ENCODE peak calls at places on chromosomes 16 and 17, in seven cellular contexts. One of them, this sample, is unnamed.

GRCh38 chr17:40577611-40578065 is 12.4 kb upstream of the CCR7 start:
- DNase-seq in COLO829: no peak
- DNase-seq in AG09309: no peak
- DNase-seq in ovary: no peak
- DNase-seq in NCI-H2081: no peak
- DNase-seq in lower leg skin: no peak
- DNase-seq in NCI-H774: no peak
- DNase-seq in this sample: no peak

GRCh38 chr16:5325932-5326331 is 228.3 kb upstream of the EEF2KMT start:
- DNase-seq in AG09309: no peak
- DNase-seq in NCI-H774: no peak
- DNase-seq in NCI-H2081: no peak
- DNase-seq in lower leg skin: no peak
- DNase-seq in ovary: no peak
- DNase-seq in COLO829: no peak
- DNase-seq in this sample: no peak

GRCh38 chr16:70534949-70535348 is 11.3 kb downstream of the SF3B3 start:
- DNase-seq in lower leg skin: no peak
- DNase-seq in NCI-H774: no peak
- DNase-seq in AG09309: no peak
- DNase-seq in ovary: no peak
- DNase-seq in COLO829: no peak
- DNase-seq in NCI-H2081: no peak
- DNase-seq in this sample: no peak

GRCh38 chr17:13333661-13334060 is 268.1 kb downstream of the HS3ST3A1 start:
- DNase-seq in NCI-H774: no peak
- DNase-seq in ovary: no peak
- DNase-seq in COLO829: no peak
- DNase-seq in lower leg skin: no peak
- DNase-seq in NCI-H2081: no peak
- DNase-seq in AG09309: no peak
- DNase-seq in this sample: no peak

GRCh38 chr16:89918453-89919347 is at the start of gene MC1R:
- DNase-seq in ovary: peak
- DNase-seq in AG09309: no peak
- DNase-seq in COLO829: no peak
- DNase-seq in lower leg skin: no peak
- DNase-seq in NCI-H774: no peak
- DNase-seq in NCI-H2081: no peak
- DNase-seq in this sample: peak

GRCh38 chr16:57051696-57052228 is 40.6 kb upstream of the CPNE2 start:
- DNase-seq in lower leg skin: no peak
- DNase-seq in ovary: no peak
- DNase-seq in NCI-H774: no peak
- DNase-seq in AG09309: no peak
- DNase-seq in NCI-H2081: no peak
- DNase-seq in COLO829: no peak
- DNase-seq in this sample: no peak

GRCh38 chr16:69039333-69039941 is 66.0 kb upstream of the HAS3 start:
- DNase-seq in COLO829: peak
- DNase-seq in AG09309: no peak
- DNase-seq in NCI-H2081: no peak
- DNase-seq in lower leg skin: no peak
- DNase-seq in ovary: no peak
- DNase-seq in NCI-H774: no peak
- DNase-seq in this sample: no peak

GRCh38 chr16:87580855-87581261 is 21.4 kb upstream of the JPH3 start:
- DNase-seq in NCI-H2081: no peak
- DNase-seq in NCI-H774: no peak
- DNase-seq in ovary: no peak
- DNase-seq in COLO829: peak
- DNase-seq in lower leg skin: no peak
- DNase-seq in AG09309: peak
- DNase-seq in this sample: no peak

GRCh38 chr16:728131-728889 is 1.4 kb downstream of the HAGHL start:
- DNase-seq in COLO829: peak
- DNase-seq in ovary: no peak
- DNase-seq in lower leg skin: peak
- DNase-seq in NCI-H2081: peak
- DNase-seq in AG09309: no peak
- DNase-seq in NCI-H774: peak
- DNase-seq in this sample: no peak

GRCh38 chr17:1460233-1460632 is 4.2 kb upstream of the CRK start:
- DNase-seq in lower leg skin: peak
- DNase-seq in ovary: peak
- DNase-seq in AG09309: no peak
- DNase-seq in NCI-H774: no peak
- DNase-seq in NCI-H2081: no peak
- DNase-seq in COLO829: no peak
- DNase-seq in this sample: peak

GRCh38 chr17:82332669-82333278 is 792 bp downstream of the SECTM1 start:
- DNase-seq in lower leg skin: no peak
- DNase-seq in ovary: peak
- DNase-seq in COLO829: no peak
- DNase-seq in AG09309: no peak
- DNase-seq in NCI-H774: peak
- DNase-seq in NCI-H2081: no peak
- DNase-seq in this sample: no peak

GRCh38 chr17:79340286-79340685 is 265.7 kb downstream of the ENGASE start:
- DNase-seq in AG09309: no peak
- DNase-seq in COLO829: no peak
- DNase-seq in ovary: no peak
- DNase-seq in NCI-H2081: no peak
- DNase-seq in lower leg skin: no peak
- DNase-seq in NCI-H774: no peak
- DNase-seq in this sample: no peak

GRCh38 chr16:31695667-31696066 is 168.0 kb downstream of the AHSP start:
- DNase-seq in NCI-H774: no peak
- DNase-seq in NCI-H2081: no peak
- DNase-seq in ovary: no peak
- DNase-seq in lower leg skin: no peak
- DNase-seq in AG09309: no peak
- DNase-seq in COLO829: no peak
- DNase-seq in this sample: no peak

GRCh38 chr17:58640202-58640601 is 51.6 kb downstream of the TEX14 start:
- DNase-seq in NCI-H2081: no peak
- DNase-seq in COLO829: no peak
- DNase-seq in AG09309: no peak
- DNase-seq in lower leg skin: no peak
- DNase-seq in NCI-H774: no peak
- DNase-seq in ovary: no peak
- DNase-seq in this sample: no peak

GRCh38 chr17:9266031-9266680 is 244.8 kb downstream of the NTN1 start:
- DNase-seq in AG09309: no peak
- DNase-seq in NCI-H774: no peak
- DNase-seq in NCI-H2081: no peak
- DNase-seq in COLO829: no peak
- DNase-seq in ovary: no peak
- DNase-seq in lower leg skin: no peak
- DNase-seq in this sample: no peak

GRCh38 chr17:42928714-42929496 is 28.3 kb downstream of the G6PC1 start:
- DNase-seq in NCI-H774: peak
- DNase-seq in COLO829: peak
- DNase-seq in lower leg skin: peak
- DNase-seq in AG09309: peak
- DNase-seq in ovary: no peak
- DNase-seq in NCI-H2081: peak
- DNase-seq in this sample: no peak

GRCh38 chr16:88650749-88651275 is at the start of gene CYBA:
- DNase-seq in NCI-H774: no peak
- DNase-seq in lower leg skin: peak
- DNase-seq in COLO829: peak
- DNase-seq in ovary: peak
- DNase-seq in AG09309: no peak
- DNase-seq in NCI-H2081: peak
- DNase-seq in this sample: peak

GRCh38 chr17:39208893-39209292 is 8.8 kb downstream of the RPL19 start:
- DNase-seq in NCI-H774: peak
- DNase-seq in AG09309: no peak
- DNase-seq in lower leg skin: peak
- DNase-seq in NCI-H2081: no peak
- DNase-seq in ovary: no peak
- DNase-seq in COLO829: no peak
- DNase-seq in this sample: no peak

GRCh38 chr17:75672011-75672410 is 4.9 kb downstream of the SAP30BP start:
- DNase-seq in NCI-H774: no peak
- DNase-seq in lower leg skin: no peak
- DNase-seq in AG09309: no peak
- DNase-seq in ovary: peak
- DNase-seq in COLO829: no peak
- DNase-seq in NCI-H2081: no peak
- DNase-seq in this sample: no peak

GRCh38 chr17:72774251-72774650 is 318.2 kb downstream of the SLC39A11 start:
- DNase-seq in lower leg skin: no peak
- DNase-seq in NCI-H2081: peak
- DNase-seq in NCI-H774: no peak
- DNase-seq in ovary: no peak
- DNase-seq in COLO829: no peak
- DNase-seq in AG09309: no peak
- DNase-seq in this sample: no peak

GRCh38 chr17:76553163-76553908 is 13.5 kb downstream of the PRCD start:
- DNase-seq in NCI-H2081: no peak
- DNase-seq in AG09309: no peak
- DNase-seq in NCI-H774: no peak
- DNase-seq in ovary: no peak
- DNase-seq in lower leg skin: no peak
- DNase-seq in COLO829: no peak
- DNase-seq in this sample: no peak

GRCh38 chr17:51016099-51016498 is 104.6 kb downstream of the SPAG9 start:
- DNase-seq in ovary: no peak
- DNase-seq in COLO829: no peak
- DNase-seq in NCI-H2081: no peak
- DNase-seq in AG09309: no peak
- DNase-seq in lower leg skin: no peak
- DNase-seq in NCI-H774: no peak
- DNase-seq in this sample: no peak

GRCh38 chr17:7191571-7192270 is 12.6 kb upstream of the ASGR1 start:
- DNase-seq in COLO829: peak
- DNase-seq in NCI-H2081: no peak
- DNase-seq in AG09309: no peak
- DNase-seq in ovary: peak
- DNase-seq in lower leg skin: no peak
- DNase-seq in NCI-H774: no peak
- DNase-seq in this sample: no peak

GRCh38 chr17:6523330-6523729 is 33.0 kb downstream of the PITPNM3 start:
- DNase-seq in ovary: no peak
- DNase-seq in COLO829: no peak
- DNase-seq in NCI-H774: no peak
- DNase-seq in NCI-H2081: no peak
- DNase-seq in lower leg skin: no peak
- DNase-seq in AG09309: no peak
- DNase-seq in this sample: peak

GRCh38 chr16:55297062-55297909 is 26.7 kb upstream of the IRX6 start:
- DNase-seq in ovary: no peak
- DNase-seq in lower leg skin: no peak
- DNase-seq in NCI-H774: no peak
- DNase-seq in COLO829: no peak
- DNase-seq in NCI-H2081: no peak
- DNase-seq in AG09309: no peak
- DNase-seq in this sample: no peak

GRCh38 chr17:80499536-80499935 is 23.1 kb upstream of the NPTX1 start:
- DNase-seq in AG09309: no peak
- DNase-seq in lower leg skin: no peak
- DNase-seq in COLO829: no peak
- DNase-seq in NCI-H774: no peak
- DNase-seq in ovary: no peak
- DNase-seq in NCI-H2081: no peak
- DNase-seq in this sample: no peak

GRCh38 chr16:17309510-17309909 is 161.2 kb downstream of the XYLT1 start:
- DNase-seq in COLO829: no peak
- DNase-seq in NCI-H774: no peak
- DNase-seq in ovary: no peak
- DNase-seq in AG09309: no peak
- DNase-seq in lower leg skin: no peak
- DNase-seq in NCI-H2081: no peak
- DNase-seq in this sample: no peak

GRCh38 chr17:5352681-5353289 is 66.7 kb downstream of the NUP88 start:
- DNase-seq in lower leg skin: no peak
- DNase-seq in NCI-H2081: no peak
- DNase-seq in AG09309: no peak
- DNase-seq in COLO829: no peak
- DNase-seq in ovary: no peak
- DNase-seq in NCI-H774: no peak
- DNase-seq in this sample: no peak

GRCh38 chr17:81656835-81657234 is 493 bp upstream of the PDE6G start:
- DNase-seq in lower leg skin: no peak
- DNase-seq in ovary: no peak
- DNase-seq in NCI-H774: no peak
- DNase-seq in NCI-H2081: no peak
- DNase-seq in AG09309: no peak
- DNase-seq in COLO829: no peak
- DNase-seq in this sample: no peak

GRCh38 chr17:4837471-4838305 is 4.5 kb downstream of the MINK1 start:
- DNase-seq in NCI-H2081: no peak
- DNase-seq in ovary: peak
- DNase-seq in NCI-H774: no peak
- DNase-seq in AG09309: no peak
- DNase-seq in lower leg skin: no peak
- DNase-seq in COLO829: no peak
- DNase-seq in this sample: no peak

GRCh38 chr17:82859431-82860403 is 19.9 kb upstream of the ZNF750 start:
- DNase-seq in AG09309: no peak
- DNase-seq in lower leg skin: no peak
- DNase-seq in ovary: no peak
- DNase-seq in NCI-H774: no peak
- DNase-seq in NCI-H2081: no peak
- DNase-seq in COLO829: peak
- DNase-seq in this sample: no peak

GRCh38 chr16:1097800-1098199 is 1.8 kb upstream of the C1QTNF8 start:
- DNase-seq in lower leg skin: no peak
- DNase-seq in COLO829: no peak
- DNase-seq in NCI-H2081: no peak
- DNase-seq in ovary: no peak
- DNase-seq in AG09309: no peak
- DNase-seq in NCI-H774: no peak
- DNase-seq in this sample: no peak

GRCh38 chr16:70569752-70570151 is 46.1 kb downstream of the SF3B3 start:
- DNase-seq in NCI-H774: no peak
- DNase-seq in NCI-H2081: no peak
- DNase-seq in ovary: no peak
- DNase-seq in lower leg skin: no peak
- DNase-seq in AG09309: no peak
- DNase-seq in COLO829: no peak
- DNase-seq in this sample: no peak

GRCh38 chr16:5024632-5025031 is 9.1 kb downstream of the NAGPA start:
- DNase-seq in lower leg skin: no peak
- DNase-seq in AG09309: no peak
- DNase-seq in ovary: no peak
- DNase-seq in COLO829: no peak
- DNase-seq in NCI-H774: peak
- DNase-seq in NCI-H2081: peak
- DNase-seq in this sample: no peak

GRCh38 chr16:82156761-82157654 is 13.0 kb downstream of the MPHOSPH6 start:
- DNase-seq in ovary: no peak
- DNase-seq in lower leg skin: no peak
- DNase-seq in COLO829: no peak
- DNase-seq in NCI-H774: no peak
- DNase-seq in AG09309: peak
- DNase-seq in NCI-H2081: no peak
- DNase-seq in this sample: no peak

GRCh38 chr17:67362173-67362572 is 4.2 kb downstream of the PSMD12 start:
- DNase-seq in AG09309: no peak
- DNase-seq in lower leg skin: no peak
- DNase-seq in NCI-H2081: no peak
- DNase-seq in NCI-H774: no peak
- DNase-seq in COLO829: no peak
- DNase-seq in ovary: no peak
- DNase-seq in this sample: no peak

GRCh38 chr17:28404812-28405570 is 1.0 kb downstream of the SLC46A1 start:
- DNase-seq in lower leg skin: no peak
- DNase-seq in ovary: peak
- DNase-seq in AG09309: no peak
- DNase-seq in NCI-H2081: no peak
- DNase-seq in NCI-H774: no peak
- DNase-seq in COLO829: no peak
- DNase-seq in this sample: no peak